ENCODE peak calls at places on chromosome 12, in eight cellular contexts. One of them, this sample, is unnamed.

GRCh38 chr12:87300-87699 is 20.7 kb downstream of the IQSEC3 start:
- DNase-seq in AG04450: no peak
- DNase-seq in neuronal stem cell: no peak
- DNase-seq in astrocyte: no peak
- DNase-seq in pancreas: no peak
- DNase-seq in transverse colon: no peak
- DNase-seq in RWPE1: no peak
- DNase-seq in body of pancreas: no peak
- DNase-seq in this sample: no peak

GRCh38 chr12:49539406-49540228 is 787 bp downstream of the KCNH3 start:
- DNase-seq in AG04450: no peak
- DNase-seq in neuronal stem cell: no peak
- DNase-seq in astrocyte: no peak
- DNase-seq in pancreas: no peak
- DNase-seq in transverse colon: no peak
- DNase-seq in RWPE1: no peak
- DNase-seq in body of pancreas: no peak
- DNase-seq in this sample: no peak

GRCh38 chr12:21169878-21170472 is 39.0 kb downstream of the SLCO1B1 start:
- DNase-seq in AG04450: no peak
- DNase-seq in neuronal stem cell: peak
- DNase-seq in astrocyte: peak
- DNase-seq in pancreas: peak
- DNase-seq in transverse colon: peak
- DNase-seq in RWPE1: peak
- DNase-seq in body of pancreas: peak
- DNase-seq in this sample: no peak

GRCh38 chr12:65925626-65926025 is 101.3 kb downstream of the HMGA2 start:
- DNase-seq in AG04450: no peak
- DNase-seq in neuronal stem cell: no peak
- DNase-seq in astrocyte: no peak
- DNase-seq in pancreas: no peak
- DNase-seq in transverse colon: no peak
- DNase-seq in RWPE1: no peak
- DNase-seq in body of pancreas: no peak
- DNase-seq in this sample: no peak

GRCh38 chr12:64427988-64428387 is 23.8 kb downstream of the XPOT start:
- DNase-seq in AG04450: no peak
- DNase-seq in neuronal stem cell: no peak
- DNase-seq in astrocyte: no peak
- DNase-seq in pancreas: no peak
- DNase-seq in transverse colon: no peak
- DNase-seq in RWPE1: no peak
- DNase-seq in body of pancreas: no peak
- DNase-seq in this sample: no peak

GRCh38 chr12:107319536-107320030 is 226.2 kb upstream of the CRY1 start:
- DNase-seq in AG04450: no peak
- DNase-seq in neuronal stem cell: no peak
- DNase-seq in astrocyte: no peak
- DNase-seq in pancreas: no peak
- DNase-seq in transverse colon: no peak
- DNase-seq in RWPE1: no peak
- DNase-seq in body of pancreas: no peak
- DNase-seq in this sample: peak

GRCh38 chr12:110199360-110200123 is 75.4 kb downstream of the IFT81 start:
- DNase-seq in AG04450: no peak
- DNase-seq in neuronal stem cell: no peak
- DNase-seq in astrocyte: peak
- DNase-seq in pancreas: no peak
- DNase-seq in transverse colon: no peak
- DNase-seq in RWPE1: peak
- DNase-seq in body of pancreas: no peak
- DNase-seq in this sample: no peak

GRCh38 chr12:84357314-84357713 is 555.3 kb downstream of the SLC6A15 start:
- DNase-seq in AG04450: no peak
- DNase-seq in neuronal stem cell: no peak
- DNase-seq in astrocyte: no peak
- DNase-seq in pancreas: no peak
- DNase-seq in transverse colon: no peak
- DNase-seq in RWPE1: no peak
- DNase-seq in body of pancreas: no peak
- DNase-seq in this sample: no peak

GRCh38 chr12:69916541-69917270 is 91.7 kb downstream of the MYRFL start:
- DNase-seq in AG04450: no peak
- DNase-seq in neuronal stem cell: no peak
- DNase-seq in astrocyte: no peak
- DNase-seq in pancreas: no peak
- DNase-seq in transverse colon: no peak
- DNase-seq in RWPE1: no peak
- DNase-seq in body of pancreas: no peak
- DNase-seq in this sample: no peak

GRCh38 chr12:24952389-24952788 is 3.5 kb upstream of the BCAT1 start:
- DNase-seq in AG04450: no peak
- DNase-seq in neuronal stem cell: no peak
- DNase-seq in astrocyte: no peak
- DNase-seq in pancreas: no peak
- DNase-seq in transverse colon: no peak
- DNase-seq in RWPE1: no peak
- DNase-seq in body of pancreas: no peak
- DNase-seq in this sample: no peak

GRCh38 chr12:54220092-54220557 is 31.3 kb upstream of the SMUG1 start:
- DNase-seq in AG04450: peak
- DNase-seq in neuronal stem cell: peak
- DNase-seq in astrocyte: peak
- DNase-seq in pancreas: peak
- DNase-seq in transverse colon: peak
- DNase-seq in RWPE1: peak
- DNase-seq in body of pancreas: peak
- DNase-seq in this sample: peak
- H3K27ac ChIP-seq in AG04450: no peak
- H3K27ac ChIP-seq in neuronal stem cell: no peak
- H3K27ac ChIP-seq in astrocyte: no peak
- H3K27ac ChIP-seq in pancreas: no peak
- H3K27ac ChIP-seq in transverse colon: no peak
- H3K27ac ChIP-seq in RWPE1: peak
- H3K27ac ChIP-seq in body of pancreas: no peak
- H3K27ac ChIP-seq in this sample: no peak

GRCh38 chr12:96424601-96425000 is 24.4 kb upstream of the CDK17 start:
- DNase-seq in AG04450: no peak
- DNase-seq in neuronal stem cell: no peak
- DNase-seq in astrocyte: no peak
- DNase-seq in pancreas: no peak
- DNase-seq in transverse colon: no peak
- DNase-seq in RWPE1: no peak
- DNase-seq in body of pancreas: no peak
- DNase-seq in this sample: no peak

GRCh38 chr12:96425321-96425720 is 25.1 kb upstream of the CDK17 start:
- DNase-seq in AG04450: peak
- DNase-seq in neuronal stem cell: no peak
- DNase-seq in astrocyte: peak
- DNase-seq in pancreas: no peak
- DNase-seq in transverse colon: no peak
- DNase-seq in RWPE1: peak
- DNase-seq in body of pancreas: no peak
- DNase-seq in this sample: no peak

GRCh38 chr12:96431067-96431466 is 30.8 kb upstream of the CDK17 start:
- DNase-seq in AG04450: no peak
- DNase-seq in neuronal stem cell: no peak
- DNase-seq in astrocyte: no peak
- DNase-seq in pancreas: no peak
- DNase-seq in transverse colon: no peak
- DNase-seq in RWPE1: no peak
- DNase-seq in body of pancreas: no peak
- DNase-seq in this sample: no peak

GRCh38 chr12:96425973-96426372 is 25.7 kb upstream of the CDK17 start:
- DNase-seq in AG04450: peak
- DNase-seq in neuronal stem cell: no peak
- DNase-seq in astrocyte: peak
- DNase-seq in pancreas: no peak
- DNase-seq in transverse colon: no peak
- DNase-seq in RWPE1: no peak
- DNase-seq in body of pancreas: no peak
- DNase-seq in this sample: no peak

DNA sequence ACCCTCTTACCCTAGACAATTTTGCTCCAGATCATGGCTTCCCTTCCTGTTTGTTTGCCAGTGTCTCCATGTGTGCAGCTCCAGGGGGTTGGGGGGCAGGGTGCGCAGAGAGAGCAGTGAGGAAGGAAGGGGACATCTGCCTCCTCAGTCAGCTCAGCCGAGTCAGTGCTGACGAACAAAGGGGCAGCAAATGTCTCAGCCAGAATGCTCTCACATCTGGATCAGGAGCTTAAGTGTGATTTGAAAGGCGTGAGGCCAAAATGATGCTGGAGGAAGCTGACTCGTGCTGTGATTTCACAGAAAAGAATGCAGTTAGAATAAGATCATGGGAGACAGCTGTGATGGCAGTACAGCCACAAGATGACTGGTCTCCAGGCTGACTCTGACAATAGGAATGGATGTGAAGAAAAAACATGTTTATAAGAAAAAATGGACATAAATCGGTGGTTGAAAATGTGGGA is 27.1 kb upstream of the CDK17 start:
- DNase-seq in AG04450: peak
- DNase-seq in neuronal stem cell: peak
- DNase-seq in astrocyte: peak
- DNase-seq in pancreas: peak
- DNase-seq in transverse colon: peak
- DNase-seq in RWPE1: peak
- DNase-seq in body of pancreas: peak
- DNase-seq in this sample: no peak
- H3K27ac ChIP-seq in AG04450: peak
- H3K27ac ChIP-seq in neuronal stem cell: no peak
- H3K27ac ChIP-seq in astrocyte: peak
- H3K27ac ChIP-seq in pancreas: no peak
- H3K27ac ChIP-seq in transverse colon: peak
- H3K27ac ChIP-seq in RWPE1: peak
- H3K27ac ChIP-seq in body of pancreas: no peak
- H3K27ac ChIP-seq in this sample: no peak

DNA sequence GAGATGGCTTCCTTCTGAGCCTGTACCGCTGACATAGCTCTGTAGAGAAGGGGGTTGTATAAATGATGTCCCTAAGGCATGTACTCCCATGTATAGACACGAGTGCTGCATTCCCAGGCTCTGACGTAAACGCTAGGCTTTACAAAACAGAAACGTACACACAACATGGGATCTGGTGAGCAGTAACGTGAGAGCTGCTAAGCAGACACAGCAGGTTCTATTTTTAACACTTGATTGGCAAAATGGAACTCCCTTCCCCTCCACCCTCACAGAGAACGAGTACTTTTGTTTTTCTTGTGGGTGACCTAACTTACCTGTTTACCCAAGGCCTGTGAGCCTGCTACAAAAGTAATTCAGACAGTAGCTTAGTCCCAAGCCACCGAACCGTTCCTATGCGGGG is 36.0 kb downstream of the ACADS start:
- DNase-seq in AG04450: no peak
- DNase-seq in neuronal stem cell: no peak
- DNase-seq in astrocyte: peak
- DNase-seq in pancreas: no peak
- DNase-seq in transverse colon: no peak
- DNase-seq in RWPE1: peak
- DNase-seq in body of pancreas: no peak
- DNase-seq in this sample: no peak
- H3K27ac ChIP-seq in AG04450: no peak
- H3K27ac ChIP-seq in neuronal stem cell: no peak
- H3K27ac ChIP-seq in astrocyte: no peak
- H3K27ac ChIP-seq in pancreas: no peak
- H3K27ac ChIP-seq in transverse colon: peak
- H3K27ac ChIP-seq in RWPE1: no peak
- H3K27ac ChIP-seq in body of pancreas: no peak
- H3K27ac ChIP-seq in this sample: peak

DNA sequence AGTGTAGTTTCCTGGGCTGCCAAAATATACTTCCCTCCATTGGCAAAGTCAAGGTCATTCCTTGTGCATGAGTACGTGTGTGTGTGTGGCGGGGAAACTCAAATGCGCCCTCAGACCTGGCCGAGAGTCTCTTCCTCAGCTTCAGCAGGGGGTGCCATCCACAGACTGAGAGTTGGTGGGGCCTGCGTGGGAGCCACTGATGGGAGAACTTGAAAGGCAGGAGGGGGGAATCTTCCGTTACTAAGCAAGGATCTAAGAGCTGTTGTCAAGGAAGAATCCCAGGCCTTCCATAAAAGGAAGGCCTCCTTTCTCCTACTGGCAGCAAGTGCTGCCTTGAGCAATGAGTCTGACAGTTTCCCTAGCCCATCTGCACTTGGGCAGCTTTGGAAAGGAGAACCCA is 274.9 kb downstream of the EMP1 start:
- DNase-seq in AG04450: no peak
- DNase-seq in neuronal stem cell: no peak
- DNase-seq in astrocyte: no peak
- DNase-seq in pancreas: no peak
- DNase-seq in transverse colon: no peak
- DNase-seq in RWPE1: no peak
- DNase-seq in body of pancreas: no peak
- DNase-seq in this sample: no peak
- H3K27ac ChIP-seq in AG04450: no peak
- H3K27ac ChIP-seq in neuronal stem cell: no peak
- H3K27ac ChIP-seq in astrocyte: no peak
- H3K27ac ChIP-seq in pancreas: no peak
- H3K27ac ChIP-seq in transverse colon: no peak
- H3K27ac ChIP-seq in RWPE1: no peak
- H3K27ac ChIP-seq in body of pancreas: no peak
- H3K27ac ChIP-seq in this sample: no peak

GRCh38 chr12:27382126-27382795 is 49.6 kb downstream of the BMAL2 start:
- DNase-seq in AG04450: no peak
- DNase-seq in neuronal stem cell: no peak
- DNase-seq in astrocyte: no peak
- DNase-seq in pancreas: no peak
- DNase-seq in transverse colon: no peak
- DNase-seq in RWPE1: no peak
- DNase-seq in body of pancreas: no peak
- DNase-seq in this sample: no peak
- H3K27ac ChIP-seq in AG04450: no peak
- H3K27ac ChIP-seq in neuronal stem cell: no peak
- H3K27ac ChIP-seq in astrocyte: no peak
- H3K27ac ChIP-seq in pancreas: no peak
- H3K27ac ChIP-seq in transverse colon: no peak
- H3K27ac ChIP-seq in RWPE1: no peak
- H3K27ac ChIP-seq in body of pancreas: no peak
- H3K27ac ChIP-seq in this sample: no peak

This sample was measured in naive thymus-derived CD4-positive, alpha-beta T cell.